ENCODE peak calls at places on chromosomes 7 and 10, in five cellular contexts. D is endothelial cell; G is activated CD8-positive, alpha-beta memory T cell treated with anti-CD3 and anti-CD28 coated beads, Interleukin-2, amount 10 ng/mL, durations not matched to agents 7 days and 5 days; V is GM19239; H is stimulated activated CD4-positive, alpha-beta T cell treated with anti-CD3 and anti-CD28 coated beads, Interleukin-1b, Interleukin-23, amount 100 ng/mL, for 4 hours. R is an unnamed sample.

GRCh38 chr7:103727982-103728610 is 261.4 kb downstream of the RELN start:
- DNase-seq in D (no peak), G (no peak), V (no peak), H (no peak), R (no peak)

GRCh38 chr10:97543025-97543546 is 29.5 kb upstream of the ANKRD2 start:
- DNase-seq in D (peak; percentile 64), G (peak; percentile 66), V (no peak), H (peak; percentile 34), R (no peak)

GRCh38 chr7:471191-471865 is 48.3 kb downstream of the PDGFA start:
- DNase-seq in D (no peak), G (no peak), V (no peak), H (no peak), R (no peak)

GRCh38 chr7:137804819-137805218 is 42.0 kb downstream of the DGKI start:
- DNase-seq in D (no peak), G (no peak), V (no peak), H (no peak), R (no peak)

GRCh38 chr10:69051303-69051702 is 36.6 kb upstream of the SRGN start:
- DNase-seq in D (no peak), G (peak; percentile 84), V (no peak), H (no peak), R (peak; percentile 60)

GRCh38 chr10:443459-443858 is 246.0 kb downstream of the DIP2C start:
- DNase-seq in D (no peak), G (no peak), V (no peak), H (no peak), R (no peak)

GRCh38 chr7:44935583-44935982 is 43.2 kb downstream of the MYO1G start:
- DNase-seq in D (no peak), G (no peak), V (no peak), H (no peak), R (no peak)

GRCh38 chr10:94630017-94630688 is 53.4 kb upstream of the CYP2C18 start:
- DNase-seq in D (no peak), G (no peak), V (no peak), H (no peak), R (peak; percentile 50)

GRCh38 chr10:107433605-107434004 is 269.1 kb upstream of the SORCS1 start:
- DNase-seq in D (no peak), G (no peak), V (no peak), H (no peak), R (no peak)

GRCh38 chr10:62788861-62789467 is 15.6 kb upstream of the ADO start:
- DNase-seq in D (no peak), G (no peak), V (no peak), H (no peak), R (no peak)

GRCh38 chr10:72506474-72506873 is 119.4 kb downstream of the MICU1 start:
- DNase-seq in D (no peak), G (no peak), V (no peak), H (no peak), R (no peak)

GRCh38 chr10:88538038-88538437 is 45.1 kb downstream of the RNLS start:
- DNase-seq in D (no peak), G (no peak), V (no peak), H (no peak), R (no peak)

GRCh38 chr7:157423886-157424565 is 87.2 kb downstream of the DNAJB6 start:
- DNase-seq in D (no peak), G (no peak), V (no peak), H (no peak), R (no peak)

GRCh38 chr7:95547356-95547755 is 49.0 kb downstream of the PDK4 start:
- DNase-seq in D (no peak), G (no peak), V (no peak), H (no peak), R (no peak)

GRCh38 chr10:89652971-89653370 is 7.9 kb upstream of the PANK1 start:
- DNase-seq in D (no peak), G (no peak), V (no peak), H (no peak), R (no peak)

GRCh38 chr10:34655286-34656170 is 159.6 kb downstream of the PARD3 start:
- DNase-seq in D (peak; percentile 68), G (peak; percentile 44), V (no peak), H (no peak), R (peak; percentile 35)

GRCh38 chr10:64573625-64574325 is 1052.6 kb downstream of the REEP3 start:
- DNase-seq in D (no peak), G (no peak), V (no peak), H (no peak), R (no peak)

GRCh38 chr7:100642534-100642907 is 1.2 kb upstream of the TFR2 start:
- DNase-seq in D (no peak), G (peak; percentile 58), V (peak; percentile 77), H (no peak), R (peak; percentile 80)

GRCh38 chr10:132384618-132385510 is 12.1 kb upstream of the PWWP2B start:
- DNase-seq in D (no peak), G (no peak), V (no peak), H (no peak), R (no peak)

GRCh38 chr7:25369794-25370193 is 141.5 kb upstream of the NPVF start:
- DNase-seq in D (no peak), G (no peak), V (no peak), H (no peak), R (no peak)

GRCh38 chr10:76245951-76246495 is 814.6 kb downstream of the LRMDA start:
- DNase-seq in D (no peak), G (no peak), V (no peak), H (no peak), R (no peak)

GRCh38 chr10:44180321-44181154 is 204.4 kb downstream of the CXCL12 start:
- DNase-seq in D (no peak), G (no peak), V (no peak), H (no peak), R (no peak)

GRCh38 chr10:21732067-21732772 is 198.2 kb downstream of the MLLT10 start:
- DNase-seq in D (peak; percentile 79), G (peak; percentile 67), V (peak; percentile 41), H (no peak), R (peak; percentile 70)

GRCh38 chr10:28906934-28907333 is 229.6 kb downstream of the BAMBI start:
- DNase-seq in D (no peak), G (no peak), V (no peak), H (no peak), R (no peak)

GRCh38 chr7:46210467-46210866 is 289.4 kb upstream of the IGFBP3 start:
- DNase-seq in D (no peak), G (no peak), V (no peak), H (no peak), R (no peak)

GRCh38 chr7:2522780-2523433 is 3.3 kb downstream of the LFNG start:
- DNase-seq in D (no peak), G (peak; percentile 62), V (no peak), H (no peak), R (no peak)

GRCh38 chr10:130065251-130065650 is 45.4 kb downstream of the C10orf143 start:
- DNase-seq in D (no peak), G (no peak), V (no peak), H (no peak), R (no peak)

GRCh38 chr7:28958946-28959417 is 852 bp upstream of the TRIL start:
- DNase-seq in D (no peak), G (no peak), V (no peak), H (no peak), R (peak; percentile 17)

GRCh38 chr7:27168265-27168947 is 3.1 kb upstream of the HOXA9 start:
- DNase-seq in D (no peak), G (no peak), V (no peak), H (no peak), R (no peak)

GRCh38 chr7:27901028-27901760 is 161.2 kb downstream of the TAX1BP1 start:
- DNase-seq in D (no peak), G (peak; percentile 71), V (peak; percentile 36), H (no peak), R (peak; percentile 57)

GRCh38 chr7:74371381-74372059 is 82.2 kb upstream of the GTF2IRD1 start:
- DNase-seq in D (peak; percentile 32), G (no peak), V (peak; percentile 55), H (no peak), R (no peak)

GRCh38 chr10:1938317-1938716 is 201.0 kb upstream of the ADARB2 start:
- DNase-seq in D (no peak), G (peak; percentile 69), V (no peak), H (peak; percentile 29), R (no peak)

GRCh38 chr10:93383562-93383981 is 98.6 kb downstream of the MYOF start:
- DNase-seq in D (no peak), G (no peak), V (no peak), H (no peak), R (no peak)